ENCODE peak calls at places on chromosomes 5 and 9, in four cellular contexts. Y, K, J and T are unnamed samples.

GRCh38 chr5:150515446-150515845 is 7.5 kb downstream of the NDST1 start:
- DNase-seq in Y (no peak), J (peak), K (peak), T (no peak)

GRCh38 chr5:41510176-41510831 is at the start of gene PLCXD3:
- DNase-seq in Y (no peak), J (peak), K (peak), T (peak)

GRCh38 chr5:148855249-148856008 is 29.0 kb downstream of the ADRB2 start:
- DNase-seq in K (no peak), J (no peak), Y (no peak), T (no peak)

GRCh38 chr9:109245300-109245897 is 75.5 kb downstream of the EPB41L4B start:
- DNase-seq in Y (no peak), K (no peak), J (no peak), T (no peak)

GRCh38 chr9:128253140-128253990 is 22.4 kb downstream of the GOLGA2 start:
- DNase-seq in J (no peak), K (no peak), Y (no peak), T (no peak)

GRCh38 chr5:76104027-76104426 is 20.8 kb downstream of the SV2C start:
- DNase-seq in Y (no peak), J (peak), K (peak), T (no peak)

GRCh38 chr5:150068961-150069618 is 17.3 kb downstream of the CSF1R start:
- DNase-seq in Y (no peak), J (no peak), K (no peak), T (no peak)

GRCh38 chr9:79952401-79952800 is 380.6 kb downstream of the TLE4 start:
- DNase-seq in J (peak), K (no peak), Y (no peak), T (no peak)

GRCh38 chr5:13664377-13664776 is 280.1 kb downstream of the DNAH5 start:
- DNase-seq in J (peak), K (peak), Y (no peak), T (no peak)

GRCh38 chr5:143101740-143102386 is 301.6 kb downstream of the NR3C1 start:
- DNase-seq in K (no peak), J (peak), Y (no peak), T (no peak)

GRCh38 chr5:172910828-172911627 is 48.2 kb upstream of the RPL26L1 start:
- DNase-seq in J (peak), K (peak), Y (no peak), T (peak)

GRCh38 chr9:6426117-6426516 is 13.1 kb downstream of the UHRF2 start:
- DNase-seq in K (no peak), J (no peak), Y (no peak), T (no peak)

GRCh38 chr9:86275962-86276361 is 6.4 kb downstream of the ISCA1 start:
- DNase-seq in K (no peak), Y (no peak), J (no peak), T (no peak)

GRCh38 chr9:130857864-130858730 is 23.0 kb downstream of the ABL1 start:
- DNase-seq in Y (no peak), J (peak), K (peak), T (no peak)

GRCh38 chr5:41408676-41409443 is 101.5 kb downstream of the PLCXD3 start:
- DNase-seq in Y (no peak), J (peak), K (peak), T (peak)

GRCh38 chr9:37931586-37931985 is 27.7 kb upstream of the SLC25A51 start:
- DNase-seq in K (no peak), Y (no peak), J (no peak), T (no peak)

GRCh38 chr5:126366199-126366560 is 57.0 kb upstream of the GRAMD2B start:
- DNase-seq in J (no peak), K (no peak), Y (no peak), T (peak)

GRCh38 chr5:87029951-87030350 is 237.7 kb upstream of the RASA1 start:
- DNase-seq in J (no peak), K (no peak), Y (no peak), T (no peak)

GRCh38 chr5:139848508-139849100 is 53.0 kb downstream of the PSD2 start:
- DNase-seq in K (no peak), Y (no peak), J (peak), T (no peak)

GRCh38 chr9:113154471-113154870 is 3.7 kb downstream of the SLC31A2 start:
- DNase-seq in Y (no peak), J (peak), K (peak), T (no peak)

GRCh38 chr9:37283730-37284235 is 138.7 kb upstream of the GRHPR start:
- DNase-seq in J (peak), K (peak), Y (no peak), T (no peak)

GRCh38 chr9:94554439-94555331 is at the start of gene PCAT7:
- DNase-seq in Y (no peak), K (peak), J (peak), T (peak)

GRCh38 chr5:73299665-73300435 is 126.9 kb downstream of the TMEM174 start:
- DNase-seq in K (no peak), J (no peak), Y (no peak), T (no peak)

GRCh38 chr9:131279927-131280530 is 3.7 kb upstream of the FAM78A start:
- DNase-seq in J (no peak), Y (no peak), K (no peak), T (no peak)

GRCh38 chr5:135348920-135349319 is 50.1 kb downstream of the MACROH2A1 start:
- DNase-seq in Y (no peak), K (no peak), J (no peak), T (no peak)

GRCh38 chr9:9054354-9054992 is 1254.9 kb upstream of the DMAC1 start:
- DNase-seq in J (no peak), Y (no peak), K (no peak), T (no peak)